ENCODE peak calls at places on chromosomes 4 and X, in four cellular contexts. One of them, this sample, is unnamed. For H3K36me3, the result is how much of the 10 kb centered on the place peaks cover.

GRCh38 chr4:173990879-173991231 is 292.6 kb downstream of the FBXO8 start:
- DNase-seq in mesendoderm: peak
- DNase-seq in GM06990: no peak
- DNase-seq in suprapubic skin: no peak
- DNase-seq in this sample: peak

GRCh38 chr4:130747842-130748241 is 1651.9 kb downstream of the C4orf33 start:
- DNase-seq in mesendoderm: peak
- DNase-seq in GM06990: no peak
- DNase-seq in suprapubic skin: no peak
- DNase-seq in this sample: peak

GRCh38 chr4:2750719-2751605 is 5.2 kb downstream of the TNIP2 start:
- DNase-seq in mesendoderm: no peak
- DNase-seq in GM06990: no peak
- DNase-seq in suprapubic skin: no peak
- DNase-seq in this sample: peak

GRCh38 chr4:87620086-87620485 is 11.8 kb downstream of the DSPP start:
- DNase-seq in mesendoderm: no peak
- DNase-seq in GM06990: no peak
- DNase-seq in suprapubic skin: no peak
- DNase-seq in this sample: no peak

GRCh38 chr4:1574601-1575417 is 109.3 kb downstream of the FAM53A start:
- DNase-seq in mesendoderm: no peak
- DNase-seq in GM06990: no peak
- DNase-seq in suprapubic skin: no peak
- DNase-seq in this sample: no peak

GRCh38 chr4:106529348-106530033 is 160.9 kb upstream of the GIMD1 start:
- DNase-seq in mesendoderm: no peak
- DNase-seq in GM06990: no peak
- DNase-seq in suprapubic skin: no peak
- DNase-seq in this sample: no peak

GRCh38 chr4:105686571-105686970 is 21.9 kb downstream of the INTS12 start:
- DNase-seq in mesendoderm: no peak
- DNase-seq in GM06990: no peak
- DNase-seq in suprapubic skin: no peak
- DNase-seq in this sample: no peak

GRCh38 chrX:50157545-50158125 is 43.2 kb downstream of the AKAP4 start:
- DNase-seq in mesendoderm: no peak
- DNase-seq in GM06990: no peak
- DNase-seq in suprapubic skin: no peak
- DNase-seq in this sample: peak

GRCh38 chr4:113978561-113979156 is 788 bp downstream of the ARSJ start:
- DNase-seq in mesendoderm: peak
- DNase-seq in GM06990: no peak
- DNase-seq in suprapubic skin: no peak
- DNase-seq in this sample: peak

GRCh38 chr4:154506253-154506652 is 14.7 kb upstream of the DCHS2 start:
- DNase-seq in mesendoderm: peak
- DNase-seq in GM06990: no peak
- DNase-seq in suprapubic skin: no peak
- DNase-seq in this sample: peak

GRCh38 chr4:1783970-1784369 is 9.1 kb upstream of the FGFR3 start:
- DNase-seq in mesendoderm: no peak
- DNase-seq in GM06990: no peak
- DNase-seq in suprapubic skin: no peak
- DNase-seq in this sample: no peak

GRCh38 chr4:139319571-139319970 is 17.3 kb upstream of the NDUFC1 start:
- DNase-seq in mesendoderm: no peak
- DNase-seq in GM06990: no peak
- DNase-seq in suprapubic skin: no peak
- DNase-seq in this sample: no peak
- H3K36me3 ChIP-seq in mesendoderm: under half
- H3K36me3 ChIP-seq in GM06990: under half
- H3K36me3 ChIP-seq in suprapubic skin: under half
- H3K36me3 ChIP-seq in this sample: under half

GRCh38 chr4:41443340-41444079 is 94.4 kb upstream of the LIMCH1 start:
- DNase-seq in mesendoderm: no peak
- DNase-seq in GM06990: no peak
- DNase-seq in suprapubic skin: no peak
- DNase-seq in this sample: no peak

GRCh38 chr4:41446391-41446790 is 91.6 kb upstream of the LIMCH1 start:
- DNase-seq in mesendoderm: no peak
- DNase-seq in GM06990: no peak
- DNase-seq in suprapubic skin: no peak
- DNase-seq in this sample: no peak

GRCh38 chr4:41452484-41453225 is 85.3 kb upstream of the LIMCH1 start:
- DNase-seq in mesendoderm: no peak
- DNase-seq in GM06990: no peak
- DNase-seq in suprapubic skin: no peak
- DNase-seq in this sample: no peak

GRCh38 chr4:41454393-41454792 is 83.6 kb upstream of the LIMCH1 start:
- DNase-seq in mesendoderm: peak
- DNase-seq in GM06990: no peak
- DNase-seq in suprapubic skin: no peak
- DNase-seq in this sample: peak

DNA sequence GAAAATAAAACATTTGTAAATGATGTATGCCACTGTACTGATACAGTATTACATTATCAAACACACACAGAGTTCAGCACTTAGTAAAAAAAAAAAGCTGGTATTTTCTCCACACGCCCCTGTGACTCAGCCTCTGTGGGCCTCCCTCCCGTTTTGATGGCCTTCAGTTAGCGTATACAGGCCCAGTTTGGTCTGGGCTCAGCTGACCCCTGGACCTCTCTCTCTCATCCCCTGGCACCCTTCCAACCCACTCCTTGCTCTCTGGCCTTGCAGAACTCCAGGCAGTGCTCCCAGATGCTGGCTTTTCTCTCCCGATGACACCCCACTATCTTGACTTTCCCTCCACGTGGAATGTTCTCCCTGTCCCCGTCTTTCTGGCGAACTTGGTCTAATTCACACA is 89.0 kb upstream of the LIMCH1 start:
- DNase-seq in mesendoderm: no peak
- DNase-seq in GM06990: no peak
- DNase-seq in suprapubic skin: no peak
- DNase-seq in this sample: peak
- H3K36me3 ChIP-seq in mesendoderm: under half
- H3K36me3 ChIP-seq in GM06990: under half
- H3K36me3 ChIP-seq in suprapubic skin: under half
- H3K36me3 ChIP-seq in this sample: under half

GRCh38 chrX:20124964-20125363 is 8.3 kb upstream of the MAP7D2 start:
- DNase-seq in mesendoderm: no peak
- DNase-seq in GM06990: no peak
- DNase-seq in suprapubic skin: no peak
- DNase-seq in this sample: no peak

GRCh38 chrX:20128678-20129077 is 12.0 kb upstream of the MAP7D2 start:
- DNase-seq in mesendoderm: no peak
- DNase-seq in GM06990: no peak
- DNase-seq in suprapubic skin: no peak
- DNase-seq in this sample: no peak
- H3K36me3 ChIP-seq in mesendoderm: under half
- H3K36me3 ChIP-seq in GM06990: under half
- H3K36me3 ChIP-seq in suprapubic skin: under half
- H3K36me3 ChIP-seq in this sample: under half

DNA sequence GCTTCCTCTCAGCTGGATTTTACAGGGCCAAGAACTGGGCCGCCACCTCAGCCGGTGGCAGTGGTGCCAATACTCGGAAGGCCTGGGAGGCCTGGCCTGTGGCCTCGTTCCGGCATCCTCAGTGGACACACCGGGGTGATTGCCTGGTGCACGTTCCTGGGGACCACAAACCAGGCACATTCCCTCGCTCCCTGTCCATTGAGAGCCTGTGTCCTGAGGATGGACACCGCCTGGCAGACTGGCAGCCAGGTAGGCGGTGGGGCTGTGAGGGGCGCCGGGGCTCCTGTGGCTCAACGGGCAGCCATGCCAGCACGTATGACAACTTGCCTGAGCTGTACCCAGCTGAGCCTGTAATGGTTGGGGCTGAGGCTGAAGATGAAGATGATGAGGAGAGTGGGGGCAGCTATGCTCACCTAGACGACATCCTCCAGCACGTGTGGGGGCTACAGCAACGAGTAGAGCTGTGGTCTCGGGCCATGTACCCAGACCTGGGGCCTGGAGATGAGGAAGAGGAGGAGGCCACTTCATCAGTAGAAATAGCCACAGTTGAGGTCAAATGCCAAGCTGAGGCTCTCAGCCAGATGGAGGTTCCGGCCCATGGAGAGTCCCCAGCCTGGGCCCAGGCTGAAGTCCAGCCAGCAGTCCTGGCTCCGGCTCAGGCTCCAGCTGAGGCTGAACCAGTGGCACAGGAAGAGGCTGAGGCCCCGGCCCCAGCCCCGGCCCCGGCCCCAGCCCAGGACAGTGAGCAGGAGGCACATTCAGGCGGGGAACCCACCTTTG is 70.4 kb downstream of the STARD8 start:
- DNase-seq in mesendoderm: no peak
- DNase-seq in GM06990: no peak
- DNase-seq in suprapubic skin: peak
- DNase-seq in this sample: no peak
- H3K36me3 ChIP-seq in mesendoderm: under half
- H3K36me3 ChIP-seq in GM06990: under half
- H3K36me3 ChIP-seq in suprapubic skin: under half
- H3K36me3 ChIP-seq in this sample: under half

DNA sequence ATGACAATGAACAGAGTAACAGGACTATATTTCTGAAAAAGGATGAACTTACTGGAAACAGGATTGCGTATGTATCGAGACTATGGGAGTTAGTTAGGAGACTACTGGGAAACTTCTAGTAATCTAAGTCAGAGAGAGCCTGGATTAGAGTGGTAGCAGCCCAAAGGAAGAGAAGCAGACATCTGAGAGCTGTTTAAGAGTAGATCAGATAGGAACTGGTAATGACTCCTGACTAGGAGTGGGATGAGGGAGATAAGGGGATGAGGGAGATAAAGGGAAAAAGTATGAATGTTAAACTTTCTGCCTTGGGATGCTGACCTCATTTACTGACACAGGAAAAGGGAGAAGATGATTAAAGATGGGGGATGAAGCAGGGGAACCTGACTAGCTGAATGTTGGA is 116.2 kb downstream of the PDE5A start:
- DNase-seq in mesendoderm: peak
- DNase-seq in GM06990: no peak
- DNase-seq in suprapubic skin: no peak
- DNase-seq in this sample: no peak
- H3K36me3 ChIP-seq in mesendoderm: under half
- H3K36me3 ChIP-seq in GM06990: under half
- H3K36me3 ChIP-seq in suprapubic skin: half or more
- H3K36me3 ChIP-seq in this sample: under half

DNA sequence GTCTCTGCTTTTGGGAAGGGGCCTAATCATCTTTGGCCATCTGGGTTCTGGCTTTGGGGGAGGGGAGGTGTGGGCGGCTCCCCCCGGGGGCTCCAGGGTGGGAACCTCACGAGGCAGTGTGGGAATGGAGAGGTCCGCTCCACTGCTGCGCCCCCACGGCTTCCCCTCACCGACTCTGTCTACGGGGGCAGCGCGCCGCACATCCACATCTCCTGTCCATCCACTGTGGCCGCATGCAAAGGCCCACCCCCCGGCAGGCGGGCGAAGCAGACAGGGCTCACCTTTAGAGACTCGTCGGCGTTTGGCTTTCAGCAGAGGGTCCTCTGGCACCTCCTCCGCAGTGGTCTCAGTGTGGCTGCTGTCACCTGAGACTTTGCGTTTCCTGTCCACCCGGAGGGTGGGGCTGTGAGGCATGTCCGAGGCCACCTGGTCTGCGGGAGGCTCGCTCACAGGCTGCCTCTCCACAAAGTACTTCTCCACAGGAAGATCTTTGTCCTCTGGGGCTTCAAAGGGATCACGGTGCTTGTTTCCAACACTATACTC is 33.6 kb downstream of the BCOR start:
- DNase-seq in mesendoderm: no peak
- DNase-seq in GM06990: no peak
- DNase-seq in suprapubic skin: peak
- DNase-seq in this sample: no peak
- H3K36me3 ChIP-seq in mesendoderm: under half
- H3K36me3 ChIP-seq in GM06990: under half
- H3K36me3 ChIP-seq in suprapubic skin: under half
- H3K36me3 ChIP-seq in this sample: under half

GRCh38 chrX:1389993-1390285 is 2.0 kb downstream of the SLC25A6 start:
- DNase-seq in mesendoderm: no peak
- DNase-seq in GM06990: no peak
- DNase-seq in suprapubic skin: no peak
- DNase-seq in this sample: no peak

GRCh38 chrX:1387141-1387776 is 4.7 kb downstream of the SLC25A6 start:
- DNase-seq in mesendoderm: no peak
- DNase-seq in GM06990: no peak
- DNase-seq in suprapubic skin: peak
- DNase-seq in this sample: no peak

GRCh38 chrX:1386338-1387127 is 5.4 kb downstream of the SLC25A6 start:
- DNase-seq in mesendoderm: no peak
- DNase-seq in GM06990: no peak
- DNase-seq in suprapubic skin: peak
- DNase-seq in this sample: no peak

GRCh38 chrX:1389181-1389992 is 2.5 kb downstream of the SLC25A6 start:
- DNase-seq in mesendoderm: no peak
- DNase-seq in GM06990: no peak
- DNase-seq in suprapubic skin: peak
- DNase-seq in this sample: no peak

GRCh38 chrX:1388651-1389050 is 3.3 kb downstream of the SLC25A6 start:
- DNase-seq in mesendoderm: no peak
- DNase-seq in GM06990: no peak
- DNase-seq in suprapubic skin: no peak
- DNase-seq in this sample: no peak
- H3K36me3 ChIP-seq in mesendoderm: under half
- H3K36me3 ChIP-seq in GM06990: half or more
- H3K36me3 ChIP-seq in suprapubic skin: half or more
- H3K36me3 ChIP-seq in this sample: half or more

DNA sequence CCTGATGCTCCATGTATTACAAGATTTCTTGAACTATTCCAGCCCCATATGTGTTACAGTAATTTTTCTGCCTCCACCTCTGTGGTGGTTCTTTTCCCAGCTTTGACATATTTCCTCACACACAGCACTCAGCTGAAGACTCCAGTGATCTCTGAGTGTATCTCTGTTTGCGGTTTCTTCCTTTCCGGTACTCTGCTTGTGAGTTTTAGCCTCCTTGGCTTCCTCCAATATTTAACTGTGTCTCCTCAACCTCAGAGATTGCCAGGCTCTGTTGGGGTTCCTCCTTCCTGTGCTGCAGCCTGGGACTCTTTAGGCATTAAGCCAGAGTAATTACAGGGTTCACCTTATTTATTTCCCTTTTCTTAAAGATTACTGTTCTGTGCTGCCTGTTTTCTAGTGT is 73.2 kb downstream of the NFKB1 start:
- DNase-seq in mesendoderm: no peak
- DNase-seq in GM06990: no peak
- DNase-seq in suprapubic skin: no peak
- DNase-seq in this sample: peak
- H3K36me3 ChIP-seq in mesendoderm: under half
- H3K36me3 ChIP-seq in GM06990: under half
- H3K36me3 ChIP-seq in suprapubic skin: under half
- H3K36me3 ChIP-seq in this sample: under half

GRCh38 chr4:55445921-55446577 is 50.3 kb downstream of the TMEM165 start:
- DNase-seq in mesendoderm: no peak
- DNase-seq in GM06990: no peak
- DNase-seq in suprapubic skin: no peak
- DNase-seq in this sample: no peak

GRCh38 chr4:55444822-55445221 is 49.1 kb downstream of the TMEM165 start:
- DNase-seq in mesendoderm: peak
- DNase-seq in GM06990: no peak
- DNase-seq in suprapubic skin: no peak
- DNase-seq in this sample: peak

GRCh38 chr4:55447826-55448225 is 52.1 kb downstream of the TMEM165 start:
- DNase-seq in mesendoderm: no peak
- DNase-seq in GM06990: no peak
- DNase-seq in suprapubic skin: no peak
- DNase-seq in this sample: peak

GRCh38 chr4:55446578-55446922 is 50.8 kb downstream of the TMEM165 start:
- DNase-seq in mesendoderm: no peak
- DNase-seq in GM06990: no peak
- DNase-seq in suprapubic skin: no peak
- DNase-seq in this sample: no peak

GRCh38 chr4:55447108-55447708 is 51.5 kb downstream of the TMEM165 start:
- DNase-seq in mesendoderm: no peak
- DNase-seq in GM06990: no peak
- DNase-seq in suprapubic skin: no peak
- DNase-seq in this sample: no peak
- H3K36me3 ChIP-seq in mesendoderm: under half
- H3K36me3 ChIP-seq in GM06990: under half
- H3K36me3 ChIP-seq in suprapubic skin: half or more
- H3K36me3 ChIP-seq in this sample: half or more